ENCODE peak calls at places on chromosomes 11 and 22, in nine cellular contexts. One of them, this sample, is unnamed.

GRCh38 chr22:32752326-32752725 is 49.2 kb upstream of the TIMP3 start:
- DNase-seq in stimulated activated naive CD8-positive, alpha-beta T cell treated with anti-CD3 and anti-CD28 coated beads, Interleukin-15, Interleukin-2, amounts not matched to agents 100 U/mL and 50 U/mL, for 24 hours: no peak
- DNase-seq in kidney glomerular epithelial cell: no peak
- DNase-seq in transverse colon: no peak
- DNase-seq in CD8-positive, alpha-beta T cell: no peak
- DNase-seq in activated CD4-positive, alpha-beta T cell treated with anti-CD3 and anti-CD28 coated beads for 36 hours: peak
- DNase-seq in stomach: no peak
- DNase-seq in SHP77 treated with DMSO at 0.1 percent for 48 hours: no peak
- DNase-seq in mucosa of descending colon: no peak
- DNase-seq in this sample: no peak

GRCh38 chr11:124896071-124896750 is 1.5 kb downstream of the ROBO4 start:
- DNase-seq in stimulated activated naive CD8-positive, alpha-beta T cell treated with anti-CD3 and anti-CD28 coated beads, Interleukin-15, Interleukin-2, amounts not matched to agents 100 U/mL and 50 U/mL, for 24 hours: no peak
- DNase-seq in activated CD4-positive, alpha-beta T cell treated with anti-CD3 and anti-CD28 coated beads for 36 hours: no peak
- DNase-seq in CD8-positive, alpha-beta T cell: no peak
- DNase-seq in SHP77 treated with DMSO at 0.1 percent for 48 hours: no peak
- DNase-seq in transverse colon: no peak
- DNase-seq in kidney glomerular epithelial cell: no peak
- DNase-seq in mucosa of descending colon: no peak
- DNase-seq in stomach: no peak
- DNase-seq in this sample: no peak

GRCh38 chr11:130223291-130223971 is 63.8 kb downstream of the ST14 start:
- DNase-seq in CD8-positive, alpha-beta T cell: no peak
- DNase-seq in kidney glomerular epithelial cell: peak
- DNase-seq in transverse colon: no peak
- DNase-seq in stimulated activated naive CD8-positive, alpha-beta T cell treated with anti-CD3 and anti-CD28 coated beads, Interleukin-15, Interleukin-2, amounts not matched to agents 100 U/mL and 50 U/mL, for 24 hours: no peak
- DNase-seq in stomach: no peak
- DNase-seq in mucosa of descending colon: no peak
- DNase-seq in SHP77 treated with DMSO at 0.1 percent for 48 hours: no peak
- DNase-seq in activated CD4-positive, alpha-beta T cell treated with anti-CD3 and anti-CD28 coated beads for 36 hours: no peak
- DNase-seq in this sample: peak

GRCh38 chr22:39117585-39118191 is 20.6 kb downstream of the APOBEC3H start:
- DNase-seq in activated CD4-positive, alpha-beta T cell treated with anti-CD3 and anti-CD28 coated beads for 36 hours: peak
- DNase-seq in mucosa of descending colon: no peak
- DNase-seq in transverse colon: peak
- DNase-seq in stimulated activated naive CD8-positive, alpha-beta T cell treated with anti-CD3 and anti-CD28 coated beads, Interleukin-15, Interleukin-2, amounts not matched to agents 100 U/mL and 50 U/mL, for 24 hours: peak
- DNase-seq in SHP77 treated with DMSO at 0.1 percent for 48 hours: peak
- DNase-seq in CD8-positive, alpha-beta T cell: peak
- DNase-seq in kidney glomerular epithelial cell: no peak
- DNase-seq in stomach: peak
- DNase-seq in this sample: no peak

GRCh38 chr11:106925245-106925644 is 93.0 kb downstream of the GUCY1A2 start:
- DNase-seq in stimulated activated naive CD8-positive, alpha-beta T cell treated with anti-CD3 and anti-CD28 coated beads, Interleukin-15, Interleukin-2, amounts not matched to agents 100 U/mL and 50 U/mL, for 24 hours: no peak
- DNase-seq in mucosa of descending colon: no peak
- DNase-seq in activated CD4-positive, alpha-beta T cell treated with anti-CD3 and anti-CD28 coated beads for 36 hours: no peak
- DNase-seq in CD8-positive, alpha-beta T cell: no peak
- DNase-seq in transverse colon: no peak
- DNase-seq in SHP77 treated with DMSO at 0.1 percent for 48 hours: no peak
- DNase-seq in kidney glomerular epithelial cell: no peak
- DNase-seq in stomach: no peak
- DNase-seq in this sample: no peak

GRCh38 chr11:65663634-65664200 is 1.0 kb upstream of the RELA start:
- DNase-seq in kidney glomerular epithelial cell: no peak
- DNase-seq in activated CD4-positive, alpha-beta T cell treated with anti-CD3 and anti-CD28 coated beads for 36 hours: peak
- DNase-seq in transverse colon: peak
- DNase-seq in stimulated activated naive CD8-positive, alpha-beta T cell treated with anti-CD3 and anti-CD28 coated beads, Interleukin-15, Interleukin-2, amounts not matched to agents 100 U/mL and 50 U/mL, for 24 hours: peak
- DNase-seq in CD8-positive, alpha-beta T cell: no peak
- DNase-seq in mucosa of descending colon: peak
- DNase-seq in SHP77 treated with DMSO at 0.1 percent for 48 hours: no peak
- DNase-seq in stomach: peak
- DNase-seq in this sample: no peak

GRCh38 chr11:111762981-111763643 is 3.1 kb downstream of the PPP2R1B start:
- DNase-seq in SHP77 treated with DMSO at 0.1 percent for 48 hours: no peak
- DNase-seq in stimulated activated naive CD8-positive, alpha-beta T cell treated with anti-CD3 and anti-CD28 coated beads, Interleukin-15, Interleukin-2, amounts not matched to agents 100 U/mL and 50 U/mL, for 24 hours: no peak
- DNase-seq in mucosa of descending colon: no peak
- DNase-seq in transverse colon: no peak
- DNase-seq in activated CD4-positive, alpha-beta T cell treated with anti-CD3 and anti-CD28 coated beads for 36 hours: no peak
- DNase-seq in CD8-positive, alpha-beta T cell: no peak
- DNase-seq in stomach: no peak
- DNase-seq in kidney glomerular epithelial cell: no peak
- DNase-seq in this sample: no peak

GRCh38 chr22:19723990-19724827 is 870 bp downstream of the GP1BB start:
- DNase-seq in stomach: no peak
- DNase-seq in SHP77 treated with DMSO at 0.1 percent for 48 hours: no peak
- DNase-seq in transverse colon: no peak
- DNase-seq in mucosa of descending colon: no peak
- DNase-seq in kidney glomerular epithelial cell: peak
- DNase-seq in CD8-positive, alpha-beta T cell: no peak
- DNase-seq in stimulated activated naive CD8-positive, alpha-beta T cell treated with anti-CD3 and anti-CD28 coated beads, Interleukin-15, Interleukin-2, amounts not matched to agents 100 U/mL and 50 U/mL, for 24 hours: peak
- DNase-seq in activated CD4-positive, alpha-beta T cell treated with anti-CD3 and anti-CD28 coated beads for 36 hours: peak
- DNase-seq in this sample: peak

GRCh38 chr11:2290351-2290841 is 11.3 kb downstream of the C11orf21 start:
- DNase-seq in activated CD4-positive, alpha-beta T cell treated with anti-CD3 and anti-CD28 coated beads for 36 hours: no peak
- DNase-seq in mucosa of descending colon: peak
- DNase-seq in SHP77 treated with DMSO at 0.1 percent for 48 hours: no peak
- DNase-seq in CD8-positive, alpha-beta T cell: no peak
- DNase-seq in stomach: peak
- DNase-seq in transverse colon: no peak
- DNase-seq in stimulated activated naive CD8-positive, alpha-beta T cell treated with anti-CD3 and anti-CD28 coated beads, Interleukin-15, Interleukin-2, amounts not matched to agents 100 U/mL and 50 U/mL, for 24 hours: no peak
- DNase-seq in kidney glomerular epithelial cell: no peak
- DNase-seq in this sample: peak

GRCh38 chr22:41915035-41915782 is at the start of gene SHISA8:
- DNase-seq in stomach: peak
- DNase-seq in mucosa of descending colon: no peak
- DNase-seq in SHP77 treated with DMSO at 0.1 percent for 48 hours: no peak
- DNase-seq in transverse colon: peak
- DNase-seq in activated CD4-positive, alpha-beta T cell treated with anti-CD3 and anti-CD28 coated beads for 36 hours: peak
- DNase-seq in CD8-positive, alpha-beta T cell: peak
- DNase-seq in kidney glomerular epithelial cell: no peak
- DNase-seq in stimulated activated naive CD8-positive, alpha-beta T cell treated with anti-CD3 and anti-CD28 coated beads, Interleukin-15, Interleukin-2, amounts not matched to agents 100 U/mL and 50 U/mL, for 24 hours: peak
- DNase-seq in this sample: no peak

GRCh38 chr11:108654994-108655631 is 9.8 kb upstream of the DDX10 start:
- DNase-seq in SHP77 treated with DMSO at 0.1 percent for 48 hours: peak
- DNase-seq in transverse colon: peak
- DNase-seq in kidney glomerular epithelial cell: peak
- DNase-seq in activated CD4-positive, alpha-beta T cell treated with anti-CD3 and anti-CD28 coated beads for 36 hours: peak
- DNase-seq in mucosa of descending colon: no peak
- DNase-seq in CD8-positive, alpha-beta T cell: no peak
- DNase-seq in stimulated activated naive CD8-positive, alpha-beta T cell treated with anti-CD3 and anti-CD28 coated beads, Interleukin-15, Interleukin-2, amounts not matched to agents 100 U/mL and 50 U/mL, for 24 hours: peak
- DNase-seq in stomach: peak
- DNase-seq in this sample: no peak

GRCh38 chr22:19568337-19569311 is 44.4 kb upstream of the CLDN5 start:
- DNase-seq in activated CD4-positive, alpha-beta T cell treated with anti-CD3 and anti-CD28 coated beads for 36 hours: no peak
- DNase-seq in stomach: no peak
- DNase-seq in kidney glomerular epithelial cell: peak
- DNase-seq in CD8-positive, alpha-beta T cell: no peak
- DNase-seq in transverse colon: no peak
- DNase-seq in SHP77 treated with DMSO at 0.1 percent for 48 hours: peak
- DNase-seq in stimulated activated naive CD8-positive, alpha-beta T cell treated with anti-CD3 and anti-CD28 coated beads, Interleukin-15, Interleukin-2, amounts not matched to agents 100 U/mL and 50 U/mL, for 24 hours: no peak
- DNase-seq in mucosa of descending colon: no peak
- DNase-seq in this sample: no peak

GRCh38 chr22:42800731-42801536 is 56.1 kb downstream of the ARFGAP3 start:
- DNase-seq in stomach: no peak
- DNase-seq in SHP77 treated with DMSO at 0.1 percent for 48 hours: peak
- DNase-seq in transverse colon: no peak
- DNase-seq in activated CD4-positive, alpha-beta T cell treated with anti-CD3 and anti-CD28 coated beads for 36 hours: no peak
- DNase-seq in CD8-positive, alpha-beta T cell: no peak
- DNase-seq in kidney glomerular epithelial cell: no peak
- DNase-seq in stimulated activated naive CD8-positive, alpha-beta T cell treated with anti-CD3 and anti-CD28 coated beads, Interleukin-15, Interleukin-2, amounts not matched to agents 100 U/mL and 50 U/mL, for 24 hours: no peak
- DNase-seq in mucosa of descending colon: no peak
- DNase-seq in this sample: no peak

GRCh38 chr11:36142439-36142838 is 146.8 kb downstream of the COMMD9 start:
- DNase-seq in mucosa of descending colon: no peak
- DNase-seq in transverse colon: no peak
- DNase-seq in stimulated activated naive CD8-positive, alpha-beta T cell treated with anti-CD3 and anti-CD28 coated beads, Interleukin-15, Interleukin-2, amounts not matched to agents 100 U/mL and 50 U/mL, for 24 hours: no peak
- DNase-seq in activated CD4-positive, alpha-beta T cell treated with anti-CD3 and anti-CD28 coated beads for 36 hours: no peak
- DNase-seq in SHP77 treated with DMSO at 0.1 percent for 48 hours: no peak
- DNase-seq in stomach: no peak
- DNase-seq in CD8-positive, alpha-beta T cell: no peak
- DNase-seq in kidney glomerular epithelial cell: no peak
- DNase-seq in this sample: no peak

GRCh38 chr11:15704064-15704463 is 589.3 kb downstream of the INSC start:
- DNase-seq in activated CD4-positive, alpha-beta T cell treated with anti-CD3 and anti-CD28 coated beads for 36 hours: no peak
- DNase-seq in CD8-positive, alpha-beta T cell: no peak
- DNase-seq in stomach: peak
- DNase-seq in kidney glomerular epithelial cell: no peak
- DNase-seq in SHP77 treated with DMSO at 0.1 percent for 48 hours: no peak
- DNase-seq in transverse colon: no peak
- DNase-seq in stimulated activated naive CD8-positive, alpha-beta T cell treated with anti-CD3 and anti-CD28 coated beads, Interleukin-15, Interleukin-2, amounts not matched to agents 100 U/mL and 50 U/mL, for 24 hours: no peak
- DNase-seq in mucosa of descending colon: no peak
- DNase-seq in this sample: no peak

GRCh38 chr11:86888978-86889341 is 66.2 kb downstream of the FZD4 start:
- DNase-seq in stimulated activated naive CD8-positive, alpha-beta T cell treated with anti-CD3 and anti-CD28 coated beads, Interleukin-15, Interleukin-2, amounts not matched to agents 100 U/mL and 50 U/mL, for 24 hours: no peak
- DNase-seq in activated CD4-positive, alpha-beta T cell treated with anti-CD3 and anti-CD28 coated beads for 36 hours: no peak
- DNase-seq in SHP77 treated with DMSO at 0.1 percent for 48 hours: no peak
- DNase-seq in transverse colon: no peak
- DNase-seq in kidney glomerular epithelial cell: no peak
- DNase-seq in mucosa of descending colon: no peak
- DNase-seq in stomach: no peak
- DNase-seq in CD8-positive, alpha-beta T cell: no peak
- DNase-seq in this sample: no peak

GRCh38 chr22:23110190-23110921 is 31.4 kb downstream of the RSPH14 start:
- DNase-seq in stimulated activated naive CD8-positive, alpha-beta T cell treated with anti-CD3 and anti-CD28 coated beads, Interleukin-15, Interleukin-2, amounts not matched to agents 100 U/mL and 50 U/mL, for 24 hours: no peak
- DNase-seq in transverse colon: no peak
- DNase-seq in mucosa of descending colon: no peak
- DNase-seq in activated CD4-positive, alpha-beta T cell treated with anti-CD3 and anti-CD28 coated beads for 36 hours: no peak
- DNase-seq in SHP77 treated with DMSO at 0.1 percent for 48 hours: peak
- DNase-seq in stomach: no peak
- DNase-seq in CD8-positive, alpha-beta T cell: no peak
- DNase-seq in kidney glomerular epithelial cell: no peak
- DNase-seq in this sample: no peak

GRCh38 chr11:416757-417621 is 2.2 kb upstream of the SIGIRR start:
- DNase-seq in kidney glomerular epithelial cell: no peak
- DNase-seq in activated CD4-positive, alpha-beta T cell treated with anti-CD3 and anti-CD28 coated beads for 36 hours: peak
- DNase-seq in CD8-positive, alpha-beta T cell: no peak
- DNase-seq in transverse colon: peak
- DNase-seq in stimulated activated naive CD8-positive, alpha-beta T cell treated with anti-CD3 and anti-CD28 coated beads, Interleukin-15, Interleukin-2, amounts not matched to agents 100 U/mL and 50 U/mL, for 24 hours: peak
- DNase-seq in SHP77 treated with DMSO at 0.1 percent for 48 hours: no peak
- DNase-seq in mucosa of descending colon: peak
- DNase-seq in stomach: peak
- DNase-seq in this sample: peak

GRCh38 chr22:22928666-22929380 is 41.2 kb downstream of the IGLL5 start:
- DNase-seq in CD8-positive, alpha-beta T cell: peak
- DNase-seq in transverse colon: peak
- DNase-seq in activated CD4-positive, alpha-beta T cell treated with anti-CD3 and anti-CD28 coated beads for 36 hours: peak
- DNase-seq in stimulated activated naive CD8-positive, alpha-beta T cell treated with anti-CD3 and anti-CD28 coated beads, Interleukin-15, Interleukin-2, amounts not matched to agents 100 U/mL and 50 U/mL, for 24 hours: peak
- DNase-seq in mucosa of descending colon: peak
- DNase-seq in kidney glomerular epithelial cell: no peak
- DNase-seq in SHP77 treated with DMSO at 0.1 percent for 48 hours: no peak
- DNase-seq in stomach: peak
- DNase-seq in this sample: no peak

GRCh38 chr11:55658031-55658573 is 3.9 kb upstream of the OR4C6 start:
- DNase-seq in transverse colon: no peak
- DNase-seq in stimulated activated naive CD8-positive, alpha-beta T cell treated with anti-CD3 and anti-CD28 coated beads, Interleukin-15, Interleukin-2, amounts not matched to agents 100 U/mL and 50 U/mL, for 24 hours: no peak
- DNase-seq in kidney glomerular epithelial cell: no peak
- DNase-seq in CD8-positive, alpha-beta T cell: no peak
- DNase-seq in activated CD4-positive, alpha-beta T cell treated with anti-CD3 and anti-CD28 coated beads for 36 hours: no peak
- DNase-seq in stomach: no peak
- DNase-seq in SHP77 treated with DMSO at 0.1 percent for 48 hours: no peak
- DNase-seq in mucosa of descending colon: no peak
- DNase-seq in this sample: no peak

GRCh38 chr11:104899226-104899625 is 966 bp upstream of the CASP12 start:
- DNase-seq in kidney glomerular epithelial cell: no peak
- DNase-seq in CD8-positive, alpha-beta T cell: no peak
- DNase-seq in SHP77 treated with DMSO at 0.1 percent for 48 hours: no peak
- DNase-seq in mucosa of descending colon: no peak
- DNase-seq in stomach: no peak
- DNase-seq in transverse colon: no peak
- DNase-seq in activated CD4-positive, alpha-beta T cell treated with anti-CD3 and anti-CD28 coated beads for 36 hours: no peak
- DNase-seq in stimulated activated naive CD8-positive, alpha-beta T cell treated with anti-CD3 and anti-CD28 coated beads, Interleukin-15, Interleukin-2, amounts not matched to agents 100 U/mL and 50 U/mL, for 24 hours: no peak
- DNase-seq in this sample: no peak

GRCh38 chr22:44181033-44181911 is 547 bp downstream of the PARVG start:
- DNase-seq in mucosa of descending colon: peak
- DNase-seq in transverse colon: peak
- DNase-seq in SHP77 treated with DMSO at 0.1 percent for 48 hours: no peak
- DNase-seq in CD8-positive, alpha-beta T cell: peak
- DNase-seq in stimulated activated naive CD8-positive, alpha-beta T cell treated with anti-CD3 and anti-CD28 coated beads, Interleukin-15, Interleukin-2, amounts not matched to agents 100 U/mL and 50 U/mL, for 24 hours: peak
- DNase-seq in stomach: peak
- DNase-seq in kidney glomerular epithelial cell: no peak
- DNase-seq in activated CD4-positive, alpha-beta T cell treated with anti-CD3 and anti-CD28 coated beads for 36 hours: peak
- DNase-seq in this sample: no peak

GRCh38 chr22:19870153-19871022 is 15.7 kb upstream of the GNB1L start:
- DNase-seq in SHP77 treated with DMSO at 0.1 percent for 48 hours: no peak
- DNase-seq in activated CD4-positive, alpha-beta T cell treated with anti-CD3 and anti-CD28 coated beads for 36 hours: no peak
- DNase-seq in stimulated activated naive CD8-positive, alpha-beta T cell treated with anti-CD3 and anti-CD28 coated beads, Interleukin-15, Interleukin-2, amounts not matched to agents 100 U/mL and 50 U/mL, for 24 hours: peak
- DNase-seq in mucosa of descending colon: peak
- DNase-seq in CD8-positive, alpha-beta T cell: no peak
- DNase-seq in transverse colon: no peak
- DNase-seq in kidney glomerular epithelial cell: no peak
- DNase-seq in stomach: no peak
- DNase-seq in this sample: no peak

GRCh38 chr11:116882386-116882785 is 45.0 kb upstream of the APOA1 start:
- DNase-seq in mucosa of descending colon: no peak
- DNase-seq in stomach: no peak
- DNase-seq in activated CD4-positive, alpha-beta T cell treated with anti-CD3 and anti-CD28 coated beads for 36 hours: peak
- DNase-seq in CD8-positive, alpha-beta T cell: no peak
- DNase-seq in SHP77 treated with DMSO at 0.1 percent for 48 hours: no peak
- DNase-seq in kidney glomerular epithelial cell: no peak
- DNase-seq in transverse colon: no peak
- DNase-seq in stimulated activated naive CD8-positive, alpha-beta T cell treated with anti-CD3 and anti-CD28 coated beads, Interleukin-15, Interleukin-2, amounts not matched to agents 100 U/mL and 50 U/mL, for 24 hours: peak
- DNase-seq in this sample: no peak

GRCh38 chr22:37626556-37627075 is 12.9 kb upstream of the SH3BP1 start:
- DNase-seq in activated CD4-positive, alpha-beta T cell treated with anti-CD3 and anti-CD28 coated beads for 36 hours: no peak
- DNase-seq in transverse colon: peak
- DNase-seq in SHP77 treated with DMSO at 0.1 percent for 48 hours: no peak
- DNase-seq in stimulated activated naive CD8-positive, alpha-beta T cell treated with anti-CD3 and anti-CD28 coated beads, Interleukin-15, Interleukin-2, amounts not matched to agents 100 U/mL and 50 U/mL, for 24 hours: no peak
- DNase-seq in CD8-positive, alpha-beta T cell: no peak
- DNase-seq in mucosa of descending colon: no peak
- DNase-seq in stomach: no peak
- DNase-seq in kidney glomerular epithelial cell: no peak
- DNase-seq in this sample: no peak

GRCh38 chr22:32735516-32735915 is 66.0 kb upstream of the TIMP3 start:
- DNase-seq in mucosa of descending colon: no peak
- DNase-seq in stimulated activated naive CD8-positive, alpha-beta T cell treated with anti-CD3 and anti-CD28 coated beads, Interleukin-15, Interleukin-2, amounts not matched to agents 100 U/mL and 50 U/mL, for 24 hours: no peak
- DNase-seq in SHP77 treated with DMSO at 0.1 percent for 48 hours: no peak
- DNase-seq in stomach: no peak
- DNase-seq in transverse colon: no peak
- DNase-seq in CD8-positive, alpha-beta T cell: no peak
- DNase-seq in kidney glomerular epithelial cell: no peak
- DNase-seq in activated CD4-positive, alpha-beta T cell treated with anti-CD3 and anti-CD28 coated beads for 36 hours: no peak
- DNase-seq in this sample: no peak

GRCh38 chr11:12288212-12288933 is 89.0 kb upstream of the PARVA start:
- DNase-seq in activated CD4-positive, alpha-beta T cell treated with anti-CD3 and anti-CD28 coated beads for 36 hours: peak
- DNase-seq in SHP77 treated with DMSO at 0.1 percent for 48 hours: peak
- DNase-seq in transverse colon: peak
- DNase-seq in CD8-positive, alpha-beta T cell: no peak
- DNase-seq in stimulated activated naive CD8-positive, alpha-beta T cell treated with anti-CD3 and anti-CD28 coated beads, Interleukin-15, Interleukin-2, amounts not matched to agents 100 U/mL and 50 U/mL, for 24 hours: peak
- DNase-seq in stomach: peak
- DNase-seq in kidney glomerular epithelial cell: peak
- DNase-seq in mucosa of descending colon: peak
- DNase-seq in this sample: peak

GRCh38 chr11:126345759-126346585 is 9.5 kb upstream of the ST3GAL4 start:
- DNase-seq in SHP77 treated with DMSO at 0.1 percent for 48 hours: no peak
- DNase-seq in mucosa of descending colon: peak
- DNase-seq in stomach: no peak
- DNase-seq in CD8-positive, alpha-beta T cell: no peak
- DNase-seq in transverse colon: no peak
- DNase-seq in activated CD4-positive, alpha-beta T cell treated with anti-CD3 and anti-CD28 coated beads for 36 hours: peak
- DNase-seq in kidney glomerular epithelial cell: no peak
- DNase-seq in stimulated activated naive CD8-positive, alpha-beta T cell treated with anti-CD3 and anti-CD28 coated beads, Interleukin-15, Interleukin-2, amounts not matched to agents 100 U/mL and 50 U/mL, for 24 hours: no peak
- DNase-seq in this sample: no peak